ENCODE peak calls at places on chromosomes 2 and 18, in ten cellular contexts. One of them, this sample, is unnamed.

GRCh38 chr2:12173271-12173942 is 427.0 kb downstream of the LPIN1 start:
- DNase-seq in fibroblast of mammary gland: peak; percentile 28
- DNase-seq in iPS-NIHi11: no peak
- DNase-seq in stimulated activated CD8-positive, alpha-beta memory T cell treated with anti-CD3 and anti-CD28 coated beads, Interleukin-7, amount 100 ng/mL, for 24 hours: no peak
- DNase-seq in breast epithelium: no peak
- DNase-seq in B cell: no peak
- DNase-seq in neural crest cell: no peak
- DNase-seq in NCI-H2171 treated with DMSO at 0.1 percent for 48 hours: no peak
- DNase-seq in Daoy: no peak
- DNase-seq in DND-41: no peak
- DNase-seq in this sample: no peak

GRCh38 chr2:216710531-216711282 is 15.4 kb upstream of the IGFBP5 start:
- DNase-seq in fibroblast of mammary gland: peak; percentile 40
- DNase-seq in iPS-NIHi11: no peak
- DNase-seq in stimulated activated CD8-positive, alpha-beta memory T cell treated with anti-CD3 and anti-CD28 coated beads, Interleukin-7, amount 100 ng/mL, for 24 hours: no peak
- DNase-seq in breast epithelium: peak; percentile 71
- DNase-seq in B cell: no peak
- DNase-seq in neural crest cell: no peak
- DNase-seq in NCI-H2171 treated with DMSO at 0.1 percent for 48 hours: no peak
- DNase-seq in Daoy: no peak
- DNase-seq in DND-41: no peak
- DNase-seq in this sample: no peak

GRCh38 chr18:24054130-24054529 is 39.6 kb downstream of the TTC39C start:
- DNase-seq in fibroblast of mammary gland: peak; percentile 74
- DNase-seq in iPS-NIHi11: no peak
- DNase-seq in stimulated activated CD8-positive, alpha-beta memory T cell treated with anti-CD3 and anti-CD28 coated beads, Interleukin-7, amount 100 ng/mL, for 24 hours: no peak
- DNase-seq in breast epithelium: no peak
- DNase-seq in B cell: no peak
- DNase-seq in neural crest cell: no peak
- DNase-seq in NCI-H2171 treated with DMSO at 0.1 percent for 48 hours: no peak
- DNase-seq in Daoy: peak; percentile 45
- DNase-seq in DND-41: no peak
- DNase-seq in this sample: no peak

GRCh38 chr2:14583059-14583458 is 49.5 kb upstream of the LRATD1 start:
- DNase-seq in fibroblast of mammary gland: no peak
- DNase-seq in iPS-NIHi11: no peak
- DNase-seq in stimulated activated CD8-positive, alpha-beta memory T cell treated with anti-CD3 and anti-CD28 coated beads, Interleukin-7, amount 100 ng/mL, for 24 hours: no peak
- DNase-seq in breast epithelium: no peak
- DNase-seq in B cell: no peak
- DNase-seq in neural crest cell: no peak
- DNase-seq in NCI-H2171 treated with DMSO at 0.1 percent for 48 hours: no peak
- DNase-seq in Daoy: no peak
- DNase-seq in DND-41: no peak
- DNase-seq in this sample: no peak

GRCh38 chr2:226985227-226985946 is 149.5 kb downstream of the RHBDD1 start:
- DNase-seq in fibroblast of mammary gland: peak; percentile 83
- DNase-seq in iPS-NIHi11: peak; percentile 33
- DNase-seq in stimulated activated CD8-positive, alpha-beta memory T cell treated with anti-CD3 and anti-CD28 coated beads, Interleukin-7, amount 100 ng/mL, for 24 hours: no peak
- DNase-seq in breast epithelium: peak; percentile 37
- DNase-seq in B cell: peak; percentile 60
- DNase-seq in neural crest cell: peak; percentile 41
- DNase-seq in NCI-H2171 treated with DMSO at 0.1 percent for 48 hours: peak; percentile 71
- DNase-seq in Daoy: peak; percentile 33
- DNase-seq in DND-41: peak; percentile 52
- DNase-seq in this sample: peak; percentile 33

GRCh38 chr18:31506024-31506742 is 8.2 kb downstream of the DSG2 start:
- DNase-seq in fibroblast of mammary gland: peak; percentile 52
- DNase-seq in iPS-NIHi11: no peak
- DNase-seq in stimulated activated CD8-positive, alpha-beta memory T cell treated with anti-CD3 and anti-CD28 coated beads, Interleukin-7, amount 100 ng/mL, for 24 hours: no peak
- DNase-seq in breast epithelium: no peak
- DNase-seq in B cell: no peak
- DNase-seq in neural crest cell: no peak
- DNase-seq in NCI-H2171 treated with DMSO at 0.1 percent for 48 hours: no peak
- DNase-seq in Daoy: no peak
- DNase-seq in DND-41: no peak
- DNase-seq in this sample: no peak

GRCh38 chr2:239964399-239965185 is 60.5 kb downstream of the NDUFA10 start:
- DNase-seq in fibroblast of mammary gland: no peak
- DNase-seq in iPS-NIHi11: no peak
- DNase-seq in stimulated activated CD8-positive, alpha-beta memory T cell treated with anti-CD3 and anti-CD28 coated beads, Interleukin-7, amount 100 ng/mL, for 24 hours: no peak
- DNase-seq in breast epithelium: no peak
- DNase-seq in B cell: no peak
- DNase-seq in neural crest cell: no peak
- DNase-seq in NCI-H2171 treated with DMSO at 0.1 percent for 48 hours: no peak
- DNase-seq in Daoy: no peak
- DNase-seq in DND-41: no peak
- DNase-seq in this sample: no peak

GRCh38 chr18:25287096-25287495 is 64.9 kb downstream of the ZNF521 start:
- DNase-seq in fibroblast of mammary gland: no peak
- DNase-seq in iPS-NIHi11: no peak
- DNase-seq in stimulated activated CD8-positive, alpha-beta memory T cell treated with anti-CD3 and anti-CD28 coated beads, Interleukin-7, amount 100 ng/mL, for 24 hours: no peak
- DNase-seq in breast epithelium: no peak
- DNase-seq in B cell: no peak
- DNase-seq in neural crest cell: no peak
- DNase-seq in NCI-H2171 treated with DMSO at 0.1 percent for 48 hours: no peak
- DNase-seq in Daoy: no peak
- DNase-seq in DND-41: no peak
- DNase-seq in this sample: no peak

GRCh38 chr2:221203138-221203537 is 369.0 kb downstream of the EPHA4 start:
- DNase-seq in fibroblast of mammary gland: no peak
- DNase-seq in iPS-NIHi11: no peak
- DNase-seq in stimulated activated CD8-positive, alpha-beta memory T cell treated with anti-CD3 and anti-CD28 coated beads, Interleukin-7, amount 100 ng/mL, for 24 hours: no peak
- DNase-seq in breast epithelium: no peak
- DNase-seq in B cell: peak; percentile 67
- DNase-seq in neural crest cell: no peak
- DNase-seq in NCI-H2171 treated with DMSO at 0.1 percent for 48 hours: peak; percentile 10
- DNase-seq in Daoy: no peak
- DNase-seq in DND-41: no peak
- DNase-seq in this sample: no peak

GRCh38 chr2:119264781-119265692 is 41.4 kb downstream of the STEAP3 start:
- DNase-seq in fibroblast of mammary gland: peak; percentile 47
- DNase-seq in iPS-NIHi11: peak; percentile 83
- DNase-seq in stimulated activated CD8-positive, alpha-beta memory T cell treated with anti-CD3 and anti-CD28 coated beads, Interleukin-7, amount 100 ng/mL, for 24 hours: no peak
- DNase-seq in breast epithelium: no peak
- DNase-seq in B cell: peak; percentile 39
- DNase-seq in neural crest cell: peak; percentile 55
- DNase-seq in NCI-H2171 treated with DMSO at 0.1 percent for 48 hours: peak; percentile 40
- DNase-seq in Daoy: peak; percentile 62
- DNase-seq in DND-41: peak; percentile 40
- DNase-seq in this sample: peak; percentile 68

GRCh38 chr2:36702781-36703180 is 6.3 kb downstream of the VIT start:
- DNase-seq in fibroblast of mammary gland: no peak
- DNase-seq in iPS-NIHi11: no peak
- DNase-seq in stimulated activated CD8-positive, alpha-beta memory T cell treated with anti-CD3 and anti-CD28 coated beads, Interleukin-7, amount 100 ng/mL, for 24 hours: no peak
- DNase-seq in breast epithelium: no peak
- DNase-seq in B cell: no peak
- DNase-seq in neural crest cell: no peak
- DNase-seq in NCI-H2171 treated with DMSO at 0.1 percent for 48 hours: no peak
- DNase-seq in Daoy: no peak
- DNase-seq in DND-41: no peak
- DNase-seq in this sample: no peak

GRCh38 chr2:136116813-136117390 is 1.0 kb downstream of the CXCR4 start:
- DNase-seq in fibroblast of mammary gland: no peak
- DNase-seq in iPS-NIHi11: no peak
- DNase-seq in stimulated activated CD8-positive, alpha-beta memory T cell treated with anti-CD3 and anti-CD28 coated beads, Interleukin-7, amount 100 ng/mL, for 24 hours: no peak
- DNase-seq in breast epithelium: no peak
- DNase-seq in B cell: peak; percentile 81
- DNase-seq in neural crest cell: peak; percentile 18
- DNase-seq in NCI-H2171 treated with DMSO at 0.1 percent for 48 hours: no peak
- DNase-seq in Daoy: peak; percentile 23
- DNase-seq in DND-41: peak; percentile 92
- DNase-seq in this sample: no peak

GRCh38 chr2:11697103-11697871 is 27.3 kb upstream of the NTSR2 start:
- DNase-seq in fibroblast of mammary gland: peak; percentile 83
- DNase-seq in iPS-NIHi11: no peak
- DNase-seq in stimulated activated CD8-positive, alpha-beta memory T cell treated with anti-CD3 and anti-CD28 coated beads, Interleukin-7, amount 100 ng/mL, for 24 hours: no peak
- DNase-seq in breast epithelium: peak; percentile 43
- DNase-seq in B cell: no peak
- DNase-seq in neural crest cell: peak; percentile 23
- DNase-seq in NCI-H2171 treated with DMSO at 0.1 percent for 48 hours: peak; percentile 35
- DNase-seq in Daoy: peak; percentile 80
- DNase-seq in DND-41: no peak
- DNase-seq in this sample: no peak

GRCh38 chr2:48315847-48316194 is 214.1 kb upstream of the STON1 start:
- DNase-seq in fibroblast of mammary gland: peak; percentile 10
- DNase-seq in iPS-NIHi11: no peak
- DNase-seq in stimulated activated CD8-positive, alpha-beta memory T cell treated with anti-CD3 and anti-CD28 coated beads, Interleukin-7, amount 100 ng/mL, for 24 hours: no peak
- DNase-seq in breast epithelium: no peak
- DNase-seq in B cell: peak; percentile 30
- DNase-seq in neural crest cell: peak; percentile 16
- DNase-seq in NCI-H2171 treated with DMSO at 0.1 percent for 48 hours: peak; percentile 75
- DNase-seq in Daoy: peak; percentile 17
- DNase-seq in DND-41: peak; percentile 53
- DNase-seq in this sample: no peak

GRCh38 chr18:47779381-47779780 is 151.1 kb downstream of the SMAD2 start:
- DNase-seq in fibroblast of mammary gland: no peak
- DNase-seq in iPS-NIHi11: no peak
- DNase-seq in stimulated activated CD8-positive, alpha-beta memory T cell treated with anti-CD3 and anti-CD28 coated beads, Interleukin-7, amount 100 ng/mL, for 24 hours: no peak
- DNase-seq in breast epithelium: no peak
- DNase-seq in B cell: no peak
- DNase-seq in neural crest cell: no peak
- DNase-seq in NCI-H2171 treated with DMSO at 0.1 percent for 48 hours: no peak
- DNase-seq in Daoy: no peak
- DNase-seq in DND-41: no peak
- DNase-seq in this sample: no peak

GRCh38 chr18:10205136-10205535 is 249.3 kb upstream of the APCDD1 start:
- DNase-seq in fibroblast of mammary gland: peak; percentile 24
- DNase-seq in iPS-NIHi11: no peak
- DNase-seq in stimulated activated CD8-positive, alpha-beta memory T cell treated with anti-CD3 and anti-CD28 coated beads, Interleukin-7, amount 100 ng/mL, for 24 hours: no peak
- DNase-seq in breast epithelium: no peak
- DNase-seq in B cell: no peak
- DNase-seq in neural crest cell: no peak
- DNase-seq in NCI-H2171 treated with DMSO at 0.1 percent for 48 hours: no peak
- DNase-seq in Daoy: peak; percentile 5
- DNase-seq in DND-41: no peak
- DNase-seq in this sample: no peak

GRCh38 chr2:191155608-191156071 is 4.8 kb upstream of the STAT4 start:
- DNase-seq in fibroblast of mammary gland: peak; percentile 74
- DNase-seq in iPS-NIHi11: peak; percentile 19
- DNase-seq in stimulated activated CD8-positive, alpha-beta memory T cell treated with anti-CD3 and anti-CD28 coated beads, Interleukin-7, amount 100 ng/mL, for 24 hours: no peak
- DNase-seq in breast epithelium: no peak
- DNase-seq in B cell: peak; percentile 28
- DNase-seq in neural crest cell: no peak
- DNase-seq in NCI-H2171 treated with DMSO at 0.1 percent for 48 hours: peak; percentile 66
- DNase-seq in Daoy: no peak
- DNase-seq in DND-41: peak; percentile 16
- DNase-seq in this sample: no peak

GRCh38 chr2:45849491-45850283 is 198.2 kb downstream of the PRKCE start:
- DNase-seq in fibroblast of mammary gland: peak; percentile 92
- DNase-seq in iPS-NIHi11: no peak
- DNase-seq in stimulated activated CD8-positive, alpha-beta memory T cell treated with anti-CD3 and anti-CD28 coated beads, Interleukin-7, amount 100 ng/mL, for 24 hours: no peak
- DNase-seq in breast epithelium: peak; percentile 33
- DNase-seq in B cell: no peak
- DNase-seq in neural crest cell: no peak
- DNase-seq in NCI-H2171 treated with DMSO at 0.1 percent for 48 hours: peak; percentile 80
- DNase-seq in Daoy: no peak
- DNase-seq in DND-41: no peak
- DNase-seq in this sample: no peak

GRCh38 chr2:181847729-181848128 is 43.8 kb upstream of the ITPRID2 start:
- DNase-seq in fibroblast of mammary gland: no peak
- DNase-seq in iPS-NIHi11: no peak
- DNase-seq in stimulated activated CD8-positive, alpha-beta memory T cell treated with anti-CD3 and anti-CD28 coated beads, Interleukin-7, amount 100 ng/mL, for 24 hours: no peak
- DNase-seq in breast epithelium: no peak
- DNase-seq in B cell: no peak
- DNase-seq in neural crest cell: no peak
- DNase-seq in NCI-H2171 treated with DMSO at 0.1 percent for 48 hours: no peak
- DNase-seq in Daoy: no peak
- DNase-seq in DND-41: no peak
- DNase-seq in this sample: no peak

GRCh38 chr2:64338910-64339500 is 115.0 kb upstream of the LGALSL start:
- DNase-seq in fibroblast of mammary gland: peak; percentile 57
- DNase-seq in iPS-NIHi11: no peak
- DNase-seq in stimulated activated CD8-positive, alpha-beta memory T cell treated with anti-CD3 and anti-CD28 coated beads, Interleukin-7, amount 100 ng/mL, for 24 hours: peak; percentile 14
- DNase-seq in breast epithelium: no peak
- DNase-seq in B cell: no peak
- DNase-seq in neural crest cell: no peak
- DNase-seq in NCI-H2171 treated with DMSO at 0.1 percent for 48 hours: no peak
- DNase-seq in Daoy: peak; percentile 81
- DNase-seq in DND-41: peak; percentile 58
- DNase-seq in this sample: no peak

GRCh38 chr2:64326578-64327050 is 127.3 kb upstream of the LGALSL start:
- DNase-seq in fibroblast of mammary gland: no peak
- DNase-seq in iPS-NIHi11: no peak
- DNase-seq in stimulated activated CD8-positive, alpha-beta memory T cell treated with anti-CD3 and anti-CD28 coated beads, Interleukin-7, amount 100 ng/mL, for 24 hours: no peak
- DNase-seq in breast epithelium: no peak
- DNase-seq in B cell: no peak
- DNase-seq in neural crest cell: no peak
- DNase-seq in NCI-H2171 treated with DMSO at 0.1 percent for 48 hours: no peak
- DNase-seq in Daoy: no peak
- DNase-seq in DND-41: no peak
- DNase-seq in this sample: no peak

GRCh38 chr2:64819774-64820688 is 166.3 kb upstream of the SERTAD2 start:
- DNase-seq in fibroblast of mammary gland: peak; percentile 33
- DNase-seq in iPS-NIHi11: no peak
- DNase-seq in stimulated activated CD8-positive, alpha-beta memory T cell treated with anti-CD3 and anti-CD28 coated beads, Interleukin-7, amount 100 ng/mL, for 24 hours: no peak
- DNase-seq in breast epithelium: no peak
- DNase-seq in B cell: peak; percentile 48
- DNase-seq in neural crest cell: no peak
- DNase-seq in NCI-H2171 treated with DMSO at 0.1 percent for 48 hours: no peak
- DNase-seq in Daoy: peak; percentile 20
- DNase-seq in DND-41: no peak
- DNase-seq in this sample: no peak

GRCh38 chr2:236052926-236053846 is 115.0 kb downstream of the GBX2 start:
- DNase-seq in fibroblast of mammary gland: no peak
- DNase-seq in iPS-NIHi11: peak; percentile 62
- DNase-seq in stimulated activated CD8-positive, alpha-beta memory T cell treated with anti-CD3 and anti-CD28 coated beads, Interleukin-7, amount 100 ng/mL, for 24 hours: no peak
- DNase-seq in breast epithelium: no peak
- DNase-seq in B cell: no peak
- DNase-seq in neural crest cell: no peak
- DNase-seq in NCI-H2171 treated with DMSO at 0.1 percent for 48 hours: no peak
- DNase-seq in Daoy: no peak
- DNase-seq in DND-41: no peak
- DNase-seq in this sample: no peak

GRCh38 chr2:177670791-177671528 is 278.4 kb downstream of the AGPS start:
- DNase-seq in fibroblast of mammary gland: no peak
- DNase-seq in iPS-NIHi11: peak; percentile 24
- DNase-seq in stimulated activated CD8-positive, alpha-beta memory T cell treated with anti-CD3 and anti-CD28 coated beads, Interleukin-7, amount 100 ng/mL, for 24 hours: no peak
- DNase-seq in breast epithelium: no peak
- DNase-seq in B cell: no peak
- DNase-seq in neural crest cell: no peak
- DNase-seq in NCI-H2171 treated with DMSO at 0.1 percent for 48 hours: no peak
- DNase-seq in Daoy: no peak
- DNase-seq in DND-41: no peak
- DNase-seq in this sample: no peak

GRCh38 chr2:130963058-130963848 is 126.5 kb downstream of the ARHGEF4 start:
- DNase-seq in fibroblast of mammary gland: no peak
- DNase-seq in iPS-NIHi11: peak; percentile 51
- DNase-seq in stimulated activated CD8-positive, alpha-beta memory T cell treated with anti-CD3 and anti-CD28 coated beads, Interleukin-7, amount 100 ng/mL, for 24 hours: no peak
- DNase-seq in breast epithelium: no peak
- DNase-seq in B cell: no peak
- DNase-seq in neural crest cell: peak; percentile 14
- DNase-seq in NCI-H2171 treated with DMSO at 0.1 percent for 48 hours: no peak
- DNase-seq in Daoy: no peak
- DNase-seq in DND-41: no peak
- DNase-seq in this sample: no peak

GRCh38 chr2:3657881-3658280 is at the start of gene ALLC:
- DNase-seq in fibroblast of mammary gland: no peak
- DNase-seq in iPS-NIHi11: no peak
- DNase-seq in stimulated activated CD8-positive, alpha-beta memory T cell treated with anti-CD3 and anti-CD28 coated beads, Interleukin-7, amount 100 ng/mL, for 24 hours: no peak
- DNase-seq in breast epithelium: no peak
- DNase-seq in B cell: no peak
- DNase-seq in neural crest cell: no peak
- DNase-seq in NCI-H2171 treated with DMSO at 0.1 percent for 48 hours: no peak
- DNase-seq in Daoy: no peak
- DNase-seq in DND-41: no peak
- DNase-seq in this sample: no peak

GRCh38 chr2:14125561-14125960 is 507.0 kb upstream of the LRATD1 start:
- DNase-seq in fibroblast of mammary gland: no peak
- DNase-seq in iPS-NIHi11: no peak
- DNase-seq in stimulated activated CD8-positive, alpha-beta memory T cell treated with anti-CD3 and anti-CD28 coated beads, Interleukin-7, amount 100 ng/mL, for 24 hours: no peak
- DNase-seq in breast epithelium: no peak
- DNase-seq in B cell: no peak
- DNase-seq in neural crest cell: no peak
- DNase-seq in NCI-H2171 treated with DMSO at 0.1 percent for 48 hours: no peak
- DNase-seq in Daoy: no peak
- DNase-seq in DND-41: no peak
- DNase-seq in this sample: no peak

GRCh38 chr2:163641986-163642385 is 93.8 kb downstream of the FIGN start:
- DNase-seq in fibroblast of mammary gland: peak; percentile 67
- DNase-seq in iPS-NIHi11: no peak
- DNase-seq in stimulated activated CD8-positive, alpha-beta memory T cell treated with anti-CD3 and anti-CD28 coated beads, Interleukin-7, amount 100 ng/mL, for 24 hours: no peak
- DNase-seq in breast epithelium: no peak
- DNase-seq in B cell: no peak
- DNase-seq in neural crest cell: no peak
- DNase-seq in NCI-H2171 treated with DMSO at 0.1 percent for 48 hours: no peak
- DNase-seq in Daoy: no peak
- DNase-seq in DND-41: no peak
- DNase-seq in this sample: no peak

This sample was measured in HuH-7.5.